ENCODE peak calls at places on chromosomes 12 and 14, in eight cellular contexts. One of them, this sample, is unnamed.

GRCh38 chr14:37553935-37554550 is 41.0 kb downstream of the FOXA1 start:
- DNase-seq in iris pigment epithelial cell: no peak
- DNase-seq in T-helper 1 cell: no peak
- DNase-seq in germinal center: no peak
- DNase-seq in OCI-M1: no peak
- DNase-seq in HFFc6: no peak
- DNase-seq in activated naive CD4-positive, alpha-beta T cell treated with anti-CD3 and anti-CD28 coated beads, Interleukin-2, amount 10 ng/mL, durations not matched to agents 7 days and 5 days: no peak
- DNase-seq in endothelial cell: no peak
- DNase-seq in this sample: no peak

GRCh38 chr12:59699408-59700144 is 103.7 kb downstream of the SLC16A7 start:
- DNase-seq in iris pigment epithelial cell: peak; percentile 93
- DNase-seq in T-helper 1 cell: no peak
- DNase-seq in germinal center: no peak
- DNase-seq in OCI-M1: peak; percentile 35
- DNase-seq in HFFc6: peak; percentile 53
- DNase-seq in activated naive CD4-positive, alpha-beta T cell treated with anti-CD3 and anti-CD28 coated beads, Interleukin-2, amount 10 ng/mL, durations not matched to agents 7 days and 5 days: no peak
- DNase-seq in endothelial cell: no peak
- DNase-seq in this sample: peak; percentile 88

GRCh38 chr14:104218361-104219180 is 80.2 kb downstream of the KIF26A start:
- DNase-seq in iris pigment epithelial cell: no peak
- DNase-seq in T-helper 1 cell: no peak
- DNase-seq in germinal center: no peak
- DNase-seq in OCI-M1: no peak
- DNase-seq in HFFc6: no peak
- DNase-seq in activated naive CD4-positive, alpha-beta T cell treated with anti-CD3 and anti-CD28 coated beads, Interleukin-2, amount 10 ng/mL, durations not matched to agents 7 days and 5 days: no peak
- DNase-seq in endothelial cell: no peak
- DNase-seq in this sample: no peak

GRCh38 chr14:24692382-24693352 is 58.7 kb upstream of the GZMB start:
- DNase-seq in iris pigment epithelial cell: no peak
- DNase-seq in T-helper 1 cell: peak; percentile 23
- DNase-seq in germinal center: no peak
- DNase-seq in OCI-M1: no peak
- DNase-seq in HFFc6: no peak
- DNase-seq in activated naive CD4-positive, alpha-beta T cell treated with anti-CD3 and anti-CD28 coated beads, Interleukin-2, amount 10 ng/mL, durations not matched to agents 7 days and 5 days: peak; percentile 54
- DNase-seq in endothelial cell: no peak
- DNase-seq in this sample: no peak

GRCh38 chr12:54549774-54550451 is 512 bp downstream of the PDE1B start:
- DNase-seq in iris pigment epithelial cell: no peak
- DNase-seq in T-helper 1 cell: no peak
- DNase-seq in germinal center: no peak
- DNase-seq in OCI-M1: no peak
- DNase-seq in HFFc6: no peak
- DNase-seq in activated naive CD4-positive, alpha-beta T cell treated with anti-CD3 and anti-CD28 coated beads, Interleukin-2, amount 10 ng/mL, durations not matched to agents 7 days and 5 days: peak; percentile 26
- DNase-seq in endothelial cell: no peak
- DNase-seq in this sample: peak; percentile 28

GRCh38 chr14:22929848-22930364 is 730 bp upstream of the PRMT5 start:
- DNase-seq in iris pigment epithelial cell: no peak
- DNase-seq in T-helper 1 cell: no peak
- DNase-seq in germinal center: peak; percentile 16
- DNase-seq in OCI-M1: no peak
- DNase-seq in HFFc6: no peak
- DNase-seq in activated naive CD4-positive, alpha-beta T cell treated with anti-CD3 and anti-CD28 coated beads, Interleukin-2, amount 10 ng/mL, durations not matched to agents 7 days and 5 days: no peak
- DNase-seq in endothelial cell: no peak
- DNase-seq in this sample: no peak

GRCh38 chr12:111063296-111064026 is 143.1 kb upstream of the MYL2 start:
- DNase-seq in iris pigment epithelial cell: no peak
- DNase-seq in T-helper 1 cell: no peak
- DNase-seq in germinal center: no peak
- DNase-seq in OCI-M1: no peak
- DNase-seq in HFFc6: peak; percentile 3
- DNase-seq in activated naive CD4-positive, alpha-beta T cell treated with anti-CD3 and anti-CD28 coated beads, Interleukin-2, amount 10 ng/mL, durations not matched to agents 7 days and 5 days: no peak
- DNase-seq in endothelial cell: no peak
- DNase-seq in this sample: peak; percentile 5

GRCh38 chr14:44309336-44309735 is 197.7 kb downstream of the FSCB start:
- DNase-seq in iris pigment epithelial cell: no peak
- DNase-seq in T-helper 1 cell: no peak
- DNase-seq in germinal center: no peak
- DNase-seq in OCI-M1: no peak
- DNase-seq in HFFc6: no peak
- DNase-seq in activated naive CD4-positive, alpha-beta T cell treated with anti-CD3 and anti-CD28 coated beads, Interleukin-2, amount 10 ng/mL, durations not matched to agents 7 days and 5 days: no peak
- DNase-seq in endothelial cell: no peak
- DNase-seq in this sample: no peak

GRCh38 chr12:131808744-131809371 is 19.3 kb upstream of the MMP17 start:
- DNase-seq in iris pigment epithelial cell: no peak
- DNase-seq in T-helper 1 cell: peak; percentile 23
- DNase-seq in germinal center: peak; percentile 53
- DNase-seq in OCI-M1: no peak
- DNase-seq in HFFc6: no peak
- DNase-seq in activated naive CD4-positive, alpha-beta T cell treated with anti-CD3 and anti-CD28 coated beads, Interleukin-2, amount 10 ng/mL, durations not matched to agents 7 days and 5 days: peak; percentile 68
- DNase-seq in endothelial cell: no peak
- DNase-seq in this sample: no peak

GRCh38 chr12:121022713-121023112 is 6.4 kb upstream of the C12orf43 start:
- DNase-seq in iris pigment epithelial cell: no peak
- DNase-seq in T-helper 1 cell: no peak
- DNase-seq in germinal center: no peak
- DNase-seq in OCI-M1: no peak
- DNase-seq in HFFc6: no peak
- DNase-seq in activated naive CD4-positive, alpha-beta T cell treated with anti-CD3 and anti-CD28 coated beads, Interleukin-2, amount 10 ng/mL, durations not matched to agents 7 days and 5 days: no peak
- DNase-seq in endothelial cell: no peak
- DNase-seq in this sample: no peak

GRCh38 chr14:78164226-78164853 is 5.8 kb upstream of the NRXN3 start:
- DNase-seq in iris pigment epithelial cell: no peak
- DNase-seq in T-helper 1 cell: no peak
- DNase-seq in germinal center: peak; percentile 41
- DNase-seq in OCI-M1: peak; percentile 51
- DNase-seq in HFFc6: no peak
- DNase-seq in activated naive CD4-positive, alpha-beta T cell treated with anti-CD3 and anti-CD28 coated beads, Interleukin-2, amount 10 ng/mL, durations not matched to agents 7 days and 5 days: no peak
- DNase-seq in endothelial cell: peak; percentile 75
- DNase-seq in this sample: no peak

GRCh38 chr12:3869860-3870259 is 3.3 kb downstream of the PARP11 start:
- DNase-seq in iris pigment epithelial cell: peak; percentile 31
- DNase-seq in T-helper 1 cell: no peak
- DNase-seq in germinal center: no peak
- DNase-seq in OCI-M1: peak; percentile 75
- DNase-seq in HFFc6: no peak
- DNase-seq in activated naive CD4-positive, alpha-beta T cell treated with anti-CD3 and anti-CD28 coated beads, Interleukin-2, amount 10 ng/mL, durations not matched to agents 7 days and 5 days: peak; percentile 54
- DNase-seq in endothelial cell: no peak
- DNase-seq in this sample: no peak

GRCh38 chr14:50260511-50260910 is 29.1 kb upstream of the SOS2 start:
- DNase-seq in iris pigment epithelial cell: peak; percentile 54
- DNase-seq in T-helper 1 cell: no peak
- DNase-seq in germinal center: peak; percentile 14
- DNase-seq in OCI-M1: peak; percentile 66
- DNase-seq in HFFc6: peak; percentile 39
- DNase-seq in activated naive CD4-positive, alpha-beta T cell treated with anti-CD3 and anti-CD28 coated beads, Interleukin-2, amount 10 ng/mL, durations not matched to agents 7 days and 5 days: peak; percentile 39
- DNase-seq in endothelial cell: peak; percentile 16
- DNase-seq in this sample: peak; percentile 24

GRCh38 chr12:47651368-47652254 is 54.2 kb downstream of the RPAP3 start:
- DNase-seq in iris pigment epithelial cell: peak; percentile 77
- DNase-seq in T-helper 1 cell: peak; percentile 22
- DNase-seq in germinal center: peak; percentile 43
- DNase-seq in OCI-M1: peak; percentile 93
- DNase-seq in HFFc6: peak; percentile 49
- DNase-seq in activated naive CD4-positive, alpha-beta T cell treated with anti-CD3 and anti-CD28 coated beads, Interleukin-2, amount 10 ng/mL, durations not matched to agents 7 days and 5 days: peak; percentile 59
- DNase-seq in endothelial cell: peak; percentile 40
- DNase-seq in this sample: peak; percentile 55

GRCh38 chr12:57875753-57876547 is 29.4 kb upstream of the CTDSP2 start:
- DNase-seq in iris pigment epithelial cell: no peak
- DNase-seq in T-helper 1 cell: no peak
- DNase-seq in germinal center: no peak
- DNase-seq in OCI-M1: peak; percentile 16
- DNase-seq in HFFc6: no peak
- DNase-seq in activated naive CD4-positive, alpha-beta T cell treated with anti-CD3 and anti-CD28 coated beads, Interleukin-2, amount 10 ng/mL, durations not matched to agents 7 days and 5 days: no peak
- DNase-seq in endothelial cell: no peak
- DNase-seq in this sample: no peak

GRCh38 chr14:52067873-52068740 is 752 bp downstream of the NID2 start:
- DNase-seq in iris pigment epithelial cell: peak; percentile 58
- DNase-seq in T-helper 1 cell: no peak
- DNase-seq in germinal center: no peak
- DNase-seq in OCI-M1: no peak
- DNase-seq in HFFc6: no peak
- DNase-seq in activated naive CD4-positive, alpha-beta T cell treated with anti-CD3 and anti-CD28 coated beads, Interleukin-2, amount 10 ng/mL, durations not matched to agents 7 days and 5 days: peak; percentile 33
- DNase-seq in endothelial cell: peak; percentile 44
- DNase-seq in this sample: no peak

GRCh38 chr12:66087365-66087943 is 43.1 kb downstream of the LLPH start:
- DNase-seq in iris pigment epithelial cell: peak; percentile 75
- DNase-seq in T-helper 1 cell: no peak
- DNase-seq in germinal center: peak; percentile 25
- DNase-seq in OCI-M1: peak; percentile 76
- DNase-seq in HFFc6: peak; percentile 65
- DNase-seq in activated naive CD4-positive, alpha-beta T cell treated with anti-CD3 and anti-CD28 coated beads, Interleukin-2, amount 10 ng/mL, durations not matched to agents 7 days and 5 days: peak; percentile 71
- DNase-seq in endothelial cell: peak; percentile 69
- DNase-seq in this sample: peak; percentile 50

GRCh38 chr12:26870491-26871419 is 37.8 kb upstream of the ITPR2 start:
- DNase-seq in iris pigment epithelial cell: peak; percentile 85
- DNase-seq in T-helper 1 cell: no peak
- DNase-seq in germinal center: no peak
- DNase-seq in OCI-M1: peak; percentile 47
- DNase-seq in HFFc6: peak; percentile 45
- DNase-seq in activated naive CD4-positive, alpha-beta T cell treated with anti-CD3 and anti-CD28 coated beads, Interleukin-2, amount 10 ng/mL, durations not matched to agents 7 days and 5 days: no peak
- DNase-seq in endothelial cell: no peak
- DNase-seq in this sample: peak; percentile 47

GRCh38 chr14:103456167-103456835 is 66.3 kb downstream of the CKB start:
- DNase-seq in iris pigment epithelial cell: peak; percentile 58
- DNase-seq in T-helper 1 cell: no peak
- DNase-seq in germinal center: no peak
- DNase-seq in OCI-M1: no peak
- DNase-seq in HFFc6: peak; percentile 15
- DNase-seq in activated naive CD4-positive, alpha-beta T cell treated with anti-CD3 and anti-CD28 coated beads, Interleukin-2, amount 10 ng/mL, durations not matched to agents 7 days and 5 days: no peak
- DNase-seq in endothelial cell: no peak
- DNase-seq in this sample: no peak

GRCh38 chr14:22791302-22791701 is 23.9 kb downstream of the SLC7A7 start:
- DNase-seq in iris pigment epithelial cell: peak; percentile 76
- DNase-seq in T-helper 1 cell: no peak
- DNase-seq in germinal center: no peak
- DNase-seq in OCI-M1: peak; percentile 25
- DNase-seq in HFFc6: peak; percentile 90
- DNase-seq in activated naive CD4-positive, alpha-beta T cell treated with anti-CD3 and anti-CD28 coated beads, Interleukin-2, amount 10 ng/mL, durations not matched to agents 7 days and 5 days: no peak
- DNase-seq in endothelial cell: no peak
- DNase-seq in this sample: peak; percentile 84

GRCh38 chr12:26723379-26724308 is 109.3 kb downstream of the ITPR2 start:
- DNase-seq in iris pigment epithelial cell: peak; percentile 83
- DNase-seq in T-helper 1 cell: no peak
- DNase-seq in germinal center: no peak
- DNase-seq in OCI-M1: no peak
- DNase-seq in HFFc6: peak; percentile 60
- DNase-seq in activated naive CD4-positive, alpha-beta T cell treated with anti-CD3 and anti-CD28 coated beads, Interleukin-2, amount 10 ng/mL, durations not matched to agents 7 days and 5 days: no peak
- DNase-seq in endothelial cell: no peak
- DNase-seq in this sample: no peak

GRCh38 chr14:51680031-51680430 is 28.3 kb downstream of the FRMD6 start:
- DNase-seq in iris pigment epithelial cell: no peak
- DNase-seq in T-helper 1 cell: no peak
- DNase-seq in germinal center: no peak
- DNase-seq in OCI-M1: no peak
- DNase-seq in HFFc6: no peak
- DNase-seq in activated naive CD4-positive, alpha-beta T cell treated with anti-CD3 and anti-CD28 coated beads, Interleukin-2, amount 10 ng/mL, durations not matched to agents 7 days and 5 days: no peak
- DNase-seq in endothelial cell: no peak
- DNase-seq in this sample: no peak

GRCh38 chr14:54568821-54569591 is 2.1 kb downstream of the SAMD4A start:
- DNase-seq in iris pigment epithelial cell: peak; percentile 56
- DNase-seq in T-helper 1 cell: no peak
- DNase-seq in germinal center: no peak
- DNase-seq in OCI-M1: no peak
- DNase-seq in HFFc6: no peak
- DNase-seq in activated naive CD4-positive, alpha-beta T cell treated with anti-CD3 and anti-CD28 coated beads, Interleukin-2, amount 10 ng/mL, durations not matched to agents 7 days and 5 days: no peak
- DNase-seq in endothelial cell: no peak
- DNase-seq in this sample: peak; percentile 74

GRCh38 chr14:100537701-100538565 is 49.3 kb downstream of the BEGAIN start:
- DNase-seq in iris pigment epithelial cell: no peak
- DNase-seq in T-helper 1 cell: no peak
- DNase-seq in germinal center: no peak
- DNase-seq in OCI-M1: no peak
- DNase-seq in HFFc6: no peak
- DNase-seq in activated naive CD4-positive, alpha-beta T cell treated with anti-CD3 and anti-CD28 coated beads, Interleukin-2, amount 10 ng/mL, durations not matched to agents 7 days and 5 days: peak; percentile 15
- DNase-seq in endothelial cell: no peak
- DNase-seq in this sample: no peak

GRCh38 chr14:38553586-38553985 is 297.7 kb upstream of the CLEC14A start:
- DNase-seq in iris pigment epithelial cell: peak; percentile 78
- DNase-seq in T-helper 1 cell: no peak
- DNase-seq in germinal center: no peak
- DNase-seq in OCI-M1: no peak
- DNase-seq in HFFc6: peak; percentile 91
- DNase-seq in activated naive CD4-positive, alpha-beta T cell treated with anti-CD3 and anti-CD28 coated beads, Interleukin-2, amount 10 ng/mL, durations not matched to agents 7 days and 5 days: no peak
- DNase-seq in endothelial cell: no peak
- DNase-seq in this sample: peak; percentile 75

GRCh38 chr14:59301354-59301753 is 112.9 kb downstream of the DAAM1 start:
- DNase-seq in iris pigment epithelial cell: no peak
- DNase-seq in T-helper 1 cell: no peak
- DNase-seq in germinal center: peak; percentile 77
- DNase-seq in OCI-M1: peak; percentile 3
- DNase-seq in HFFc6: no peak
- DNase-seq in activated naive CD4-positive, alpha-beta T cell treated with anti-CD3 and anti-CD28 coated beads, Interleukin-2, amount 10 ng/mL, durations not matched to agents 7 days and 5 days: peak; percentile 47
- DNase-seq in endothelial cell: no peak
- DNase-seq in this sample: no peak